ENCODE peak calls at places on chromosomes 7 and 10, in ten cellular contexts. G is A673; L is cardiac muscle cell; Y is stomach; W is left ventricle myocardium inferior; Z is suprapubic skin; F is CD8-positive, alpha-beta T cell; Q is psoas muscle; U is right lobe of liver; A is transverse colon. R is an unnamed sample. For H3K4me1, the result is how much of the 10 kb centered on the place peaks cover.

GRCh38 chr7:7772385-7772784 is 54.0 kb upstream of the RPA3 start:
- DNase-seq in G (no peak), Q (no peak), Y (no peak), L (no peak), U (no peak), Z (no peak), A (no peak), W (no peak), F (no peak), R (no peak)

GRCh38 chr10:124652200-124652599 is 92.0 kb downstream of the FAM53B start:
- DNase-seq in G (no peak), F (no peak), W (no peak), Q (no peak), Y (no peak), A (no peak), L (no peak), Z (no peak), U (no peak), R (no peak)

GRCh38 chr7:149624006-149624405 is 126.4 kb upstream of the ZNF746 start:
- DNase-seq in U (peak), Y (peak), L (peak), A (peak), Z (peak), Q (peak), F (peak), W (no peak), G (peak), R (no peak)

GRCh38 chr7:77316219-77316978 is 99.8 kb downstream of the GSAP start:
- DNase-seq in Q (no peak), Y (no peak), W (no peak), U (peak), Z (no peak), G (no peak), F (no peak), A (no peak), L (no peak), R (no peak)

GRCh38 chr7:74061840-74062539 is 21.6 kb upstream of the LIMK1 start:
- DNase-seq in L (no peak), Q (peak), F (peak), Z (peak), A (peak), W (peak), Y (peak), G (no peak), U (peak), R (peak)

GRCh38 chr10:133481086-133481643 is 27.4 kb downstream of the SCART1 start:
- DNase-seq in G (no peak), A (no peak), L (no peak), Q (no peak), Z (no peak), W (no peak), U (no peak), F (no peak), Y (no peak), R (no peak)

GRCh38 chr7:138785587-138786437 is 12.0 kb upstream of the TMEM213 start:
- DNase-seq in F (no peak), A (no peak), Z (no peak), G (no peak), L (no peak), Q (no peak), U (no peak), W (no peak), Y (no peak), R (no peak)

GRCh38 chr10:35349389-35349915 is 13.1 kb downstream of the CCNY start:
- DNase-seq in Y (no peak), Z (no peak), G (no peak), U (no peak), F (no peak), Q (no peak), W (no peak), L (no peak), A (no peak), R (no peak)

GRCh38 chr7:132614428-132615076 is 38.3 kb upstream of the PLXNA4 start:
- DNase-seq in A (peak), Y (no peak), G (peak), Z (no peak), U (peak), L (peak), W (peak), Q (peak), F (no peak), R (no peak)

GRCh38 chr10:24791129-24791733 is 67.5 kb upstream of the ARHGAP21 start:
- DNase-seq in A (no peak), U (no peak), F (no peak), L (no peak), Y (no peak), G (no peak), Q (no peak), W (no peak), Z (no peak), R (no peak)

GRCh38 chr7:131895541-131896173 is 339.2 kb upstream of the PODXL start:
- DNase-seq in F (no peak), U (no peak), W (no peak), Y (no peak), G (peak), L (no peak), Q (no peak), A (no peak), Z (no peak), R (no peak)

GRCh38 chr7:98120559-98120958 is 13.9 kb downstream of the LMTK2 start:
- DNase-seq in Y (no peak), Z (no peak), F (no peak), Q (no peak), U (no peak), G (peak), A (no peak), W (no peak), L (peak), R (no peak)

GRCh38 chr10:62019013-62019684 is 117.7 kb downstream of the ARID5B start:
- DNase-seq in Z (no peak), W (no peak), Y (no peak), G (peak), A (no peak), U (no peak), L (no peak), Q (no peak), F (no peak), R (no peak)

GRCh38 chr7:95511716-95512260 is 26.0 kb downstream of the ASB4 start:
- DNase-seq in L (peak), Z (peak), A (peak), Q (peak), F (peak), U (peak), G (peak), Y (peak), W (peak), R (peak)

GRCh38 chr10:9274206-9274755 is 1219.8 kb downstream of the GATA3 start:
- DNase-seq in U (no peak), W (no peak), L (no peak), G (no peak), A (no peak), Q (no peak), F (no peak), Y (no peak), Z (no peak), R (no peak)

GRCh38 chr7:42736931-42737330 is 174.9 kb downstream of the C7orf25 start:
- DNase-seq in W (no peak), Z (no peak), A (no peak), F (no peak), G (no peak), U (no peak), Q (no peak), Y (no peak), L (peak), R (no peak)

GRCh38 chr10:103500481-103500880 is 7.0 kb downstream of the NEURL1 start:
- DNase-seq in W (no peak), F (no peak), Y (no peak), Z (no peak), U (no peak), Q (no peak), G (no peak), L (no peak), A (no peak), R (no peak)

GRCh38 chr10:110643670-110644597 is at the start of gene RBM20:
- DNase-seq in W (peak), Y (no peak), Q (peak), Z (no peak), U (peak), G (peak), A (peak), F (no peak), L (peak), R (no peak)

GRCh38 chr7:2819161-2819953 is 24.8 kb downstream of the GNA12 start:
- DNase-seq in U (no peak), A (no peak), F (no peak), Y (no peak), L (no peak), G (no peak), Z (no peak), Q (no peak), W (no peak), R (no peak)
- H3K4me1 ChIP-seq in U (under half), A (under half), F (under half), Y (half or more), L (under half), G (under half), Z (under half), Q (under half), W (half or more), R (under half)

GRCh38 chr7:90267263-90267858 is 22.4 kb downstream of the CFAP69 start:
- DNase-seq in Y (no peak), L (no peak), W (no peak), Z (no peak), U (no peak), Q (no peak), G (peak), A (no peak), F (no peak), R (no peak)

GRCh38 chr7:90272242-90272641 is 27.3 kb downstream of the CFAP69 start:
- DNase-seq in A (no peak), G (no peak), Y (no peak), Z (no peak), U (no peak), F (no peak), Q (no peak), W (no peak), L (no peak), R (no peak)

GRCh38 chr7:90269163-90269562 is 24.2 kb downstream of the CFAP69 start:
- DNase-seq in L (no peak), Q (no peak), Z (no peak), A (no peak), G (no peak), U (no peak), F (no peak), W (no peak), Y (no peak), R (no peak)

GRCh38 chr7:90271753-90272152 is 26.8 kb downstream of the CFAP69 start:
- DNase-seq in Z (no peak), Q (no peak), A (no peak), Y (no peak), L (no peak), F (no peak), G (peak), U (no peak), W (no peak), R (no peak)

GRCh38 chr7:90270431-90271178 is 25.6 kb downstream of the CFAP69 start:
- DNase-seq in L (no peak), U (no peak), Z (no peak), Y (no peak), A (no peak), Q (no peak), W (no peak), G (no peak), F (no peak), R (no peak)
- H3K27ac ChIP-seq in L (no peak), U (peak), Z (no peak), Y (no peak), A (no peak), Q (no peak), W (no peak), G (no peak), F (no peak), R (no peak)

GRCh38 chr10:113216068-113216467 is 266.0 kb downstream of the TCF7L2 start:
- DNase-seq in F (no peak), U (no peak), G (no peak), A (no peak), Q (no peak), Z (no peak), L (no peak), W (no peak), Y (no peak), R (no peak)
- TF ChIP-seq CTCF in F (no peak), U (no peak), G (no peak), A (no peak), Q (no peak), Z (no peak), L (no peak), W (no peak), Y (peak), R (no peak)

DNA sequence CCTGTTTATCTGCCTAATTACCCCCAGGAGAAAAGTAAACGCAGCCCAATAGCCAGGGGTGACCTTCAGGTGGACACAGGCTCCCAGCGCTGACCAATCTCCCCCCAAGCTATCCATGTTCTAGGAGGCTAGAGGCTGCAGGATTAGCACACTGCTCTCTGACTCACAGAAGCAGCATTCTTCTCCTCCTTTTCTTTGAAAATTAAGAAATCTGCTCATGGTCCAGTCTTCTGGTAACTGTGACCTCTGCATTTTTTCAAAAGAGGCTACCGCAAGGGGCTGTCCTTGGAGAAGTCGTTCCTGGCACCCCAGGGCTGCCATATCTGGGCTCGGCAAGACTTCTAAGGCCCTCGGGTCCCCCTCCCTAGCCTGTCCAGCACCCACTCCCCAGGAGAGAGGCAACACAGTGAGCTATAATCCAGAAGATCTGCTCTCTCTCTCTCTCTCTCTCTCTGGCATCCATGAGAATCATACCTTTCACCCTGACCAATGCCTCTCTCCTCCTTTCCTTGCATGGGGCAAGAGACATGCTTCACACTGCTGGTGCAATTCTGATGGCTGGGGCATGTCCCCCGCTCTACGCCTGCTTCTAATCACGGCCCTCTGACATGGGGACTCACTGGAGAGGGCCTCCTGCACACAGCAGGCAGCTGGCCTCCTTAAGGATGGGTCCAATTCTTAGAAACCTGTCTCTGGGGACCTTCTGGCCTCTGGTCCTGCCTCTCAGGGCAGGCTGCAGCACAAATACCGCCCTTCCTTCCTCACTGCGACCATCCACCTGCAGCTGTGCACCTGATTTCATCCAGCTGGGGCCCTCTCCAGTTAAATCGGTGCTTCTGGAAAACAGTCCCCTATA is 27.3 kb downstream of the ANXA11 start:
- DNase-seq in L (no peak), U (no peak), Q (no peak), G (no peak), Y (no peak), F (no peak), W (no peak), Z (no peak), A (no peak), R (no peak)
- H3K4me1 ChIP-seq in L (under half), U (under half), Q (half or more), G (under half), Y (half or more), F (under half), W (half or more), Z (under half), A (under half), R (half or more)